ENCODE peak calls at places on chromosomes 1 and 21, in five cellular contexts. One of them, this sample, is unnamed.

GRCh38 chr1:93519196-93519825 is 71.4 kb downstream of the FNBP1L start:
- DNase-seq in GM23338: no peak
- DNase-seq in GM12878: no peak
- DNase-seq in K562: no peak
- DNase-seq in HepG2: no peak
- DNase-seq in this sample: no peak

GRCh38 chr1:224211262-224211962 is 28.4 kb downstream of the DEGS1 start:
- DNase-seq in GM23338: no peak
- DNase-seq in GM12878: no peak
- DNase-seq in K562: no peak
- DNase-seq in HepG2: peak; percentile 57
- DNase-seq in this sample: no peak

GRCh38 chr1:29836626-29837305 is 600.4 kb downstream of the PTPRU start:
- DNase-seq in GM23338: peak; percentile 11
- DNase-seq in GM12878: no peak
- DNase-seq in K562: no peak
- DNase-seq in HepG2: no peak
- DNase-seq in this sample: no peak

GRCh38 chr21:41634211-41634694 is 126.3 kb upstream of the TMPRSS2 start:
- DNase-seq in GM23338: peak; percentile 26
- DNase-seq in GM12878: no peak
- DNase-seq in K562: no peak
- DNase-seq in HepG2: no peak
- DNase-seq in this sample: no peak

GRCh38 chr1:212467843-212468482 is 35.2 kb downstream of the NENF start:
- DNase-seq in GM23338: no peak
- DNase-seq in GM12878: no peak
- DNase-seq in K562: peak; percentile 26
- DNase-seq in HepG2: no peak
- DNase-seq in this sample: no peak

GRCh38 chr21:42102063-42102462 is 30.9 kb downstream of the UMODL1 start:
- DNase-seq in GM23338: no peak
- DNase-seq in GM12878: no peak
- DNase-seq in K562: no peak
- DNase-seq in HepG2: no peak
- DNase-seq in this sample: no peak

GRCh38 chr1:213783273-213783672 is 204.5 kb upstream of the PROX1 start:
- DNase-seq in GM23338: no peak
- DNase-seq in GM12878: no peak
- DNase-seq in K562: no peak
- DNase-seq in HepG2: no peak
- DNase-seq in this sample: no peak

GRCh38 chr1:232519186-232519585 is 110.7 kb downstream of the SIPA1L2 start:
- DNase-seq in GM23338: no peak
- DNase-seq in GM12878: no peak
- DNase-seq in K562: no peak
- DNase-seq in HepG2: no peak
- DNase-seq in this sample: no peak

GRCh38 chr1:148264374-148265276 is 112.5 kb upstream of the NBPF11 start:
- DNase-seq in GM23338: peak; percentile 95
- DNase-seq in GM12878: no peak
- DNase-seq in K562: peak; percentile 72
- DNase-seq in HepG2: no peak
- DNase-seq in this sample: peak; percentile 94

GRCh38 chr1:167219194-167219593 is 1.5 kb upstream of the POU2F1 start:
- DNase-seq in GM23338: no peak
- DNase-seq in GM12878: no peak
- DNase-seq in K562: no peak
- DNase-seq in HepG2: no peak
- DNase-seq in this sample: no peak

GRCh38 chr21:31203371-31204054 is 140.5 kb downstream of the TIAM1 start:
- DNase-seq in GM23338: no peak
- DNase-seq in GM12878: no peak
- DNase-seq in K562: no peak
- DNase-seq in HepG2: no peak
- DNase-seq in this sample: peak; percentile 18

DNA sequence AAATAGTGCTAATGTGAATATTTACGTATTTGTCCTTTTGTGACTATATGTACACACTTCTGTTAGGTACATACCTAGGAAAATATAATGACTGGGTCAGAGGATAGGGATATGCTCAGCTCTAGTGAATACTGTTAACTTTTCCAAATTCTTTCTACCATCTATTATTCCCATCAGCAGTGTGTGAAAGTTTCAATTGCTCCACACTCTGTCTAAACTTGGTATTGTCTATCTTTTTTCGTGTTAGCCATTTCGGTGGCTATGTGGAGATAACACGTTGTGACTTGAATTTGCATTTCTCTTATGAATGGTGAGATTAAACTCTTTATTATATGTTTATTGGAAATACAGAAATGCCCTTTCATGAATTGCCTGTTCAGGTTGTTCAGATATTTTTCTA is 22.7 kb upstream of the LELP1 start:
- DNase-seq in GM23338: no peak
- DNase-seq in GM12878: no peak
- DNase-seq in K562: no peak
- DNase-seq in HepG2: no peak
- DNase-seq in this sample: no peak
- TF ChIP-seq REST in GM23338: no peak
- TF ChIP-seq REST in GM12878: no peak
- TF ChIP-seq REST in K562: no peak
- TF ChIP-seq REST in HepG2: no peak
- TF ChIP-seq REST in this sample: no peak

DNA sequence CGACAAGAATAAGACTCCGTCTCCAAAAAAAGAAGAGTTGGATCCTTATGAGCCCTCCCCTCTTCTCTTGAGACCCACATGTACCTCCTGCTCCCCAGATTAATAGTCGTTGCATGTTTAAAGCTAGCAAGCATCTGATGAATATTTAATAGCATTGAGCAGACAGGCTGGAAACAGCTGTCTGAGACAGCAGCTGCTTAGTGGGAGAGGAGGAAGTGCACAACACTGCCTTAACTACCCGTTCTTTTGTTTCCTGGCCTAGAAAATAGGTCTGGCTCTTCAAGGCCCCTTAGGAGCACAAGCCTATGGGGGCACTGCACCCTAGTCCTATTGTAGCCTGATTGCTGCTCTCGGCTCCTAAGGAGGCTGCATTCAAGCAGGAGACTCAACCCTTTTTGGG is 17.3 kb upstream of the TMEM39B start:
- DNase-seq in GM23338: no peak
- DNase-seq in GM12878: no peak
- DNase-seq in K562: no peak
- DNase-seq in HepG2: no peak
- DNase-seq in this sample: no peak
- H3K27ac ChIP-seq in GM23338: no peak overlapping the region
- H3K27ac ChIP-seq in GM12878: no peak overlapping the region
- H3K27ac ChIP-seq in K562: no peak overlapping the region
- H3K27ac ChIP-seq in HepG2: no peak overlapping the region
- H3K27ac ChIP-seq in this sample: no peak overlapping the region

DNA sequence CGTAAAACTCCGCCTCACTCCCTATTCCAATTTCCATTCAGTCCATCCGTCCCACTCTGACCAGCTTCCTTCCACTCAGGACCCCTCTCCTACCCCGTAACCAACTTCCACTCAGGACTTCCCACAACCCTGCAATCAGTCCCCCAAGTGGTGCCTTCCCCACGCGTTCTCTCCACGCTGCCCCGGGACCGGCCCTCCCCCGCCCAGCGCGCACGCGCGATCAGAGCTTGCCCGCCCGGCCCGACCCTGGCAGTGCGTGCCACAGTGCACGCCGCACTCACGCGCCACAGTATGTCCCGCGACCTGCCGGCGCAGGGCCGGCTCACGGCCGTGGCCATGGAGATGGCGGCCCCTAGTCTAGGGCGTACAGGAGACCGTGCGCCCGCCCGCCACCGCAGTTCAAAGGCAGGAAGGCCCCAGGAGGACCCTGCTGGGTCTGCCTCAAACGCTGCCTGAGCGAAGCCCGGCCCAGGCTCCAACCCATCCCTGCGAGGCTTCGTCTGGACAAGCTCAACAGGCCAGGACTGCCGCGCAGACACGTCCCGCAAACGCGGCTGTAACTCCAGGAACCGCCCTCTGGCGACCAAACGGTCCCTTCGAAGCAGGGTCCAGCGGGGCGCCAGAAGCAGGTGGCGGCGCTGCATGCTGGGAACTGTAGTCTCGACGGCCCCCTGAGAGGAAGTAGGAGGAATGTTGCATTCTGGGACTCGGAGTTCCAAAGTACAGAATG is at the start of gene NDC1:
- DNase-seq in GM23338: peak; percentile 99
- DNase-seq in GM12878: peak; percentile 91
- DNase-seq in K562: peak; percentile 93
- DNase-seq in HepG2: peak; percentile 98
- DNase-seq in this sample: peak; percentile 95
- TF ChIP-seq EZH2 in GM23338: no peak
- TF ChIP-seq EZH2 in GM12878: no peak
- TF ChIP-seq EZH2 in K562: no peak
- TF ChIP-seq EZH2 in HepG2: no peak
- TF ChIP-seq EZH2 in this sample: no peak

DNA sequence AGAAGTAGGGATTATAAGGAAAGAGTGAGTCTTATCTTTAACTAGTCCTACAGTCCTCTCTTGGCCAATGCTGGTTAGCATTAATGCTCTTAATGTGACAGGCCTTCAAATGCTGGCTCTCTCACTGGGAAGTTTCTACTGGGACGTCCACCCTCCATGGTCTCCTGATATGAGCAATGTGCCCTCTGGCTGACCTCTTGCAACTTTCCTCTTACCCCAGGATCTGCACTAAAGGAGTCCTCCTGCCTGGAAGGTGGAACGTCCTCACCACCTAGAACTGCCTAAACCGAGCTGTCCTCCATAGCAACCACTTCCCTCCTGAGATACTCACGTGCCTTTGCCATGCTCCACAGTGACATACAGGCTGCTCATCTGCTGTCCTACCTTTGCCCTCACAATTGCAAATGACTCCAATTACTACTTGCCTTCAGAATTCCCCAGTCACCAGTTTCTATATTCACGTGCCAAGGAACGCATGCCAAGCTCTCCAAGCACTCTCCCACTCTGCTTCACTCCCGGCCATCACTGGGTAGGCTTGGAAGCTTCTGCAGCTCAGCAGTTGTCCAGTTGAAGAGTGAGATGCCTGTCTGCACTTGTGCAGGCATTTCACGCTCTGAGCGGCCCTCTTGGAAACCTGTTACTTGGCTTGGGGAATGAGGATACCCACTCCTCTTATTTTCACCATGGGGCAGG is 404.7 kb downstream of the RRAGC start:
- DNase-seq in GM23338: no peak
- DNase-seq in GM12878: no peak
- DNase-seq in K562: no peak
- DNase-seq in HepG2: no peak
- DNase-seq in this sample: no peak
- TF ChIP-seq REST in GM23338: no peak
- TF ChIP-seq REST in GM12878: no peak
- TF ChIP-seq REST in K562: no peak
- TF ChIP-seq REST in HepG2: no peak
- TF ChIP-seq REST in this sample: no peak

DNA sequence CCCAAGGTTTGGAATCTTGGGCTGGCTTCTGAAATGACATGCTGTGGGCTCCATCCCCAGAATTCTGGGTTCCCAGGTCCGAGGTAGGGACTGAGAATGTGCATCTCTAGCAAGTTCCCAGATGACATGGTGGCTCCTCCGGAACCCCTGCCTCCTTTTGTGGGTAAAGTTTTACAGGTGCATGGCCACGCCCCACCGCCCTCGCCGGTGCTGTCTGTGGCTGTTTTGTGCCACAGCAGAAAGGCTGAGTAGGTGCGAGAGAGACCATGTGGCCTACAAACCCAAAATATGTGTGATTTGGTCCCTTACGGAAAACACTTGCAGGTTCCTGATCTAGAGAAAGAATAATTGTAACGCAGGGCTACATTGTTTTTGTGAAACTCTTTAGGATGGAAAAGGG is 30.9 kb downstream of the SKI start:
- DNase-seq in GM23338: no peak
- DNase-seq in GM12878: no peak
- DNase-seq in K562: no peak
- DNase-seq in HepG2: no peak
- DNase-seq in this sample: no peak
- H3K27ac ChIP-seq in GM23338: peak overlapping the region; percentile 59
- H3K27ac ChIP-seq in GM12878: no peak overlapping the region
- H3K27ac ChIP-seq in K562: no peak overlapping the region
- H3K27ac ChIP-seq in HepG2: no peak overlapping the region
- H3K27ac ChIP-seq in this sample: no peak overlapping the region

DNA sequence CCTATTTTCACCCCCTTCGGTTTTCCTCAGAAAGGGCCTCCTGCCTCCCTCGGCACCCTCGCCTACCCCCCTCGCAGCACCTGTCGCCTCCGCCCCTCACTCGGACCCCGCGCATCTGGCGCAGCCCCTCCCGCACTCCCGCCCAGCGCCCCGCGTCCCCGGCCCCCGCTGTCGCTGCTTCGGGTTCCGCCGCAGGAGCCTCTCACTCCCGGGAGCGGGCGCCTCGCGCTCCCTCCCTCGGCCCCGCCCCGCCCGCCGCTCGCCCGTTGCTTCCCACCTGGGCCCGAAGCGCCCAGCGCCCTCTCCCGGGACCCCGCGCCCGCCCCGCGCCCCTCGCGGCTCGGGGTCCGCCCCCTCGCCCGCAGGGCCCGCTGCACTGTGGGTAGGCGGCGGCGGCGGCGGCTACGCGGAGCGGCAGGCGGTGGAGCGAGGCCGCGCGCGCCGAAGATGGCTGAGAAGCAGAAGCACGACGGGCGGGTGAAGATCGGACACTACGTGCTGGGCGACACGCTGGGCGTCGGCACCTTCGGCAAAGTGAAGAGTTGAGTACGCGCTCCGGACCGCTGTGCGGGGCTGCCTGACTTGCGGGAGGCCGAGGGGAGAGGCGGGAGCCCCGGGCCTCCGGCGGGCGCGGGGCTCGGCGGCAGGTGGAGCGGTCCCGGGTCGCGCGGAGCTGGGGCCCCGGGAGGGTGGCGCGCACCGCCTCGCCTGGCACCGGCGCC is at the start of gene PRKAA2:
- DNase-seq in GM23338: peak; percentile 73
- DNase-seq in GM12878: no peak
- DNase-seq in K562: peak; percentile 40
- DNase-seq in HepG2: peak; percentile 41
- DNase-seq in this sample: no peak
- TF ChIP-seq EZH2 in GM23338: no peak
- TF ChIP-seq EZH2 in GM12878: no peak
- TF ChIP-seq EZH2 in K562: no peak
- TF ChIP-seq EZH2 in HepG2: no peak
- TF ChIP-seq EZH2 in this sample: no peak